ENCODE peak calls at places on chromosomes 16 and 17, in six cellular contexts. E is SK-N-SH, A is H1, K is GM12878, O is HepG2, S is K562. Q is an unnamed sample.

GRCh38 chr16:57842606-57843005 is 40.3 kb upstream of the KIFC3 start:
- DNase-seq in A (no peak), E (no peak), S (no peak), O (no peak), K (no peak), Q (no peak)

GRCh38 chr17:16936536-16937310 is 35.2 kb downstream of the TNFRSF13B start:
- DNase-seq in A (no peak), E (no peak), K (no peak), S (no peak), O (no peak), Q (no peak)

GRCh38 chr17:11701906-11702305 is 103.6 kb downstream of the DNAH9 start:
- DNase-seq in A (no peak), O (no peak), S (no peak), K (no peak), E (no peak), Q (no peak)

GRCh38 chr16:57527027-57527426 is 9.3 kb downstream of the CCDC102A start:
- DNase-seq in S (no peak), K (no peak), A (no peak), O (peak; percentile 54), E (peak; percentile 63), Q (no peak)

GRCh38 chr16:79411357-79411756 is 189.2 kb downstream of the MAF start:
- DNase-seq in S (no peak), O (no peak), K (no peak), A (no peak), E (no peak), Q (no peak)

GRCh38 chr16:88570691-88571092 is 489 bp downstream of the ZC3H18 start:
- DNase-seq in S (peak; percentile 36), E (no peak), K (no peak), O (no peak), A (no peak), Q (peak; percentile 10)

GRCh38 chr17:15957206-15957605 is 12.3 kb downstream of the ADORA2B start:
- DNase-seq in K (no peak), E (no peak), S (no peak), O (no peak), A (no peak), Q (no peak)

GRCh38 chr16:88356124-88356726 is 26.5 kb upstream of the ZNF469 start:
- DNase-seq in K (no peak), O (no peak), S (no peak), A (no peak), E (no peak), Q (no peak)

GRCh38 chr16:82582971-82583370 is 43.8 kb upstream of the CDH13 start:
- DNase-seq in E (no peak), O (no peak), K (no peak), A (no peak), S (no peak), Q (no peak)

GRCh38 chr16:11976850-11977205 is 294 bp downstream of the SNX29 start:
- DNase-seq in K (no peak), A (no peak), O (no peak), E (no peak), S (peak; percentile 24), Q (no peak)

GRCh38 chr17:81452551-81452950 is 57.3 kb downstream of the BAHCC1 start:
- DNase-seq in A (no peak), K (no peak), S (no peak), E (no peak), O (no peak), Q (no peak)

GRCh38 chr17:55279203-55279602 is 14.4 kb downstream of the HLF start:
- DNase-seq in S (no peak), K (no peak), E (no peak), O (no peak), A (no peak), Q (no peak)

GRCh38 chr17:55273579-55274370 is 9.0 kb downstream of the HLF start:
- DNase-seq in A (no peak), O (no peak), K (no peak), E (peak; percentile 68), S (no peak), Q (no peak)

GRCh38 chr17:55274371-55275255 is 9.9 kb downstream of the HLF start:
- DNase-seq in S (no peak), A (no peak), O (no peak), K (no peak), E (no peak), Q (no peak)

GRCh38 chr17:55278173-55278748 is 13.5 kb downstream of the HLF start:
- DNase-seq in A (no peak), O (no peak), E (peak; percentile 54), K (no peak), S (no peak), Q (no peak)

GRCh38 chr17:55275894-55276804 is 11.4 kb downstream of the HLF start:
- DNase-seq in S (no peak), A (no peak), E (no peak), K (no peak), O (peak; percentile 74), Q (no peak)
- TF ChIP-seq POLR2AphosphoS5 in S (no peak), A (no peak), E (no peak), K (no peak), O (peak; percentile 52), Q (no peak)

DNA sequence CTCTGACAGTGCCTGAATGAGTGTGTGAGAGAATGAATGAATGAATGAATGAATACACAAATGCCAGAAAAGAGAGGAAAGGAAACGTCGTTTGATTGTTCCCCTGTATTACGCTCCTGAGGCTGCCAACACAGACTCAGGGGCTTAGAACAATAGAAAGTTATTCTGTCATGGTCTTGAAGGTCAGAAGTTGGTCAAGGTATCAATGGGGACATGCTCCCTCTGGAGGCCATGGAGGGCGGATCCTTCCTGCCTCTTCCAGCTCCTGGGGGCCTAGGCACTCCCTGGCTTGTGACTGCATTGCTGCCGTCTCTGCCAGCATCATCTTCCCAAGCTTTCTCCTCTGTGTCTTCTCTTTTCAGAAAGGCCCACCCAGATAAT is 1.5 kb upstream of the SLC38A8 start:
- DNase-seq in K (no peak), A (no peak), S (peak; percentile 59), E (peak; percentile 68), O (peak; percentile 73), Q (no peak)
- TF ChIP-seq CTCF in K (peak; percentile 26), A (peak; percentile 76), S (peak; percentile 71), E (peak; percentile 63), O (peak; percentile 80), Q (peak; percentile 6)

DNA sequence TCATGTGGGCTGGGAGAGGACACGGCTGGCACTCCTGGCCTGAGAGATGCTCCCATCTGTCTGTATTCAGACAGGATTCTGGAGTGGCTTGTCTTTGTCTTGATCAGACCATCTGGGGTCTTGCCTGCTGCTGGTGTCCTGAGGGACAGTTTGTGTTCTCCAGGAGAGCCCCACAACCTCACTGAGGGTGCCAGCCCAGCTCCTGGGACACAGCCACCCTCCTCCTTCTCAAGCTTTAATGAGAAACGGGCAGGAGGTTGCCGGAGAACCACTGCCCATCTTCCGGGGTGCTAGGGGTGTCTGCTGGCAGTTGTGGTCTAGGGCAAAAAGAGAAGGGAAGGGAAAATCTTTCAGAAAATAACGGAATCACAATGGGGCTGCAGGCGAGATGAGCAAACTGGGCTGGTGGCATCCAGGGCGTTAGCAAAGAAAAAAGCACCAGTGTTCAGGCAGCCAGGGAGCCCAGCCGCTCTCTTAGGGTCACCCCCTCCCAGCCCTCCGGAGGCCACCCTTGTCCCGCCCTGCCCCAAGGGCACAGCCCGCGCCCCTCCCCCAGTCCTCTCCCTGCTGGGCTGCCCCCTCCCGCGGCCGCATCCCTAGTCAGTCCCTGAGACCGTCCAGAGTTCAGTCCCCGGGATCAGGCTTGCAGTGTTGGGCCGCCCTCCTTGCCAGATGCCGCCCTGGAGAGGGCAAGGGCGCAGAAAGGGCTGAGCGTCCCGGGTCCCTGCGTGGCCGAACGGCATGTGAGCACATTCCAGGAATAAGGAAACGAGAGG is 824.7 kb downstream of the KCNJ18 start:
- DNase-seq in E (no peak), A (no peak), O (no peak), S (no peak), K (no peak), Q (no peak)
- TF ChIP-seq GABPA in E (no peak), A (no peak), O (no peak), S (no peak), K (no peak), Q (no peak)

GRCh38 chr16:67163164-67163902 is 1.2 kb upstream of the HSF4 start:
- DNase-seq in E (peak; percentile 83), A (peak; percentile 73), S (no peak), K (no peak), O (no peak), Q (no peak)

GRCh38 chr16:67162439-67163163 is 1.9 kb upstream of the HSF4 start:
- DNase-seq in K (no peak), E (no peak), A (peak; percentile 71), S (no peak), O (no peak), Q (no peak)

GRCh38 chr16:67163903-67164558 is 514 bp upstream of the HSF4 start:
- DNase-seq in K (no peak), A (peak; percentile 72), E (peak; percentile 77), O (no peak), S (no peak), Q (no peak)

GRCh38 chr16:67158637-67159600 is 790 bp downstream of the TRADD start:
- DNase-seq in A (peak; percentile 73), O (peak; percentile 48), K (peak; percentile 71), E (peak; percentile 61), S (peak; percentile 57), Q (no peak)

GRCh38 chr16:67161595-67162058 is 1.9 kb downstream of the FBXL8 start:
- DNase-seq in S (no peak), K (no peak), O (no peak), A (peak; percentile 53), E (no peak), Q (no peak)
- TF ChIP-seq POLR2AphosphoS5 in S (no peak), K (no peak), O (no peak), A (no peak), E (no peak), Q (no peak)

DNA sequence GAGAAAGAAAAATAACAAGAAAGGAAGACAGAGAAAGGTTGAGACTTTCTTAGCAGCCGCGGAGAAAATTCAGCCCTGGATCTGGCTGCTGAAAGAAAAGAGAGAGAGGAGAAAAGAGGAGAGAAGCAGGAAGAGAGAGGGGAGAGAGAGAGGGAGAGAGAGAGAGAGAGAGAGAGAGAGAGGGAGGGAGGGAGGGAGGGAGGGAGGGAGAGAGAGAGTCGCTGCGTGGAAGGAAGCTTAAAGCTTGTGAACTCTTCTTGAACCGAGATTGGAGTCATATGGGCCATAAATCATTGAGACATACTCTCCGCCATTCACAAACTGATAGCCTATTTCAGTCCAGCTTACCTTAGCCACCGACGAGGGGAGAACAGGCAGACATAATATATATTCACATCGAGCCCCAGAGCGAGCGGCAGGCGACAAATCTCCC is 10.3 kb upstream of the HOXB2 start:
- DNase-seq in A (no peak), K (no peak), S (peak; percentile 90), E (no peak), O (no peak), Q (no peak)
- TF ChIP-seq CTCF in A (no peak), K (no peak), S (no peak), E (no peak), O (no peak), Q (no peak)

GRCh38 chr16:73140944-73141343 is 93.0 kb upstream of the ZFHX3 start:
- DNase-seq in K (no peak), O (no peak), S (no peak), E (no peak), A (no peak), Q (no peak)
- TF ChIP-seq GABPA in K (no peak), O (no peak), S (no peak), E (no peak), A (no peak), Q (no peak)

GRCh38 chr16:1351582-1352362 is at the start of the genes GNPTG and TSR3:
- DNase-seq in S (peak; percentile 89), K (peak; percentile 64), A (peak; percentile 89), E (peak; percentile 96), O (peak; percentile 61), Q (peak; percentile 78)
- TF ChIP-seq POLR2AphosphoS5 in S (no peak), K (peak; percentile 76), A (peak; percentile 84), E (peak; percentile 73), O (peak; percentile 43), Q (peak; percentile 51)

GRCh38 chr16:48603647-48604376 is 6.2 kb downstream of the N4BP1 start:
- DNase-seq in K (no peak), S (no peak), E (no peak), O (no peak), A (no peak), Q (no peak)
- TF ChIP-seq CTCF in K (no peak), S (no peak), E (no peak), O (no peak), A (no peak), Q (no peak)